ENCODE peak calls at places on chromosomes 3 and 15, in eight cellular contexts. T is HFF-Myc; V is esophagus squamous epithelium; X is activated naive CD4-positive, alpha-beta T cell treated with anti-CD3 and anti-CD28 coated beads for 36 hours; S is BJ; R is stomach; Z is HT1080; H is NCI-H1694. W is an unnamed sample.
A peak's percentile ranks its signal among the peaks of the same experiment; 100 is the strongest.

GRCh38 chr15:67834593-67835348 is 5.1 kb downstream of the RNU6-1 start:
- DNase-seq in H (no peak), X (no peak), R (no peak), T (no peak), S (no peak), Z (no peak), V (no peak), W (no peak)

GRCh38 chr3:131216340-131216739 is 165.2 kb upstream of the NUDT16 start:
- DNase-seq in R (no peak), T (no peak), X (no peak), V (no peak), S (no peak), H (no peak), Z (no peak), W (peak; percentile 34)

GRCh38 chr3:52056521-52056967 is at the start of gene DUSP7:
- DNase-seq in T (no peak), V (no peak), S (no peak), Z (peak; percentile 62), R (peak; percentile 79), X (peak; percentile 62), H (no peak), W (peak; percentile 55)

GRCh38 chr3:48039487-48040190 is 23.4 kb upstream of the MAP4 start:
- DNase-seq in V (no peak), R (no peak), S (peak; percentile 79), Z (peak; percentile 87), H (no peak), T (no peak), X (no peak), W (peak; percentile 70)

GRCh38 chr3:191296041-191296541 is 33.1 kb upstream of the CCDC50 start:
- DNase-seq in V (no peak), T (no peak), X (no peak), R (no peak), S (no peak), H (no peak), Z (no peak), W (no peak)

GRCh38 chr15:39511000-39511914 is 69.6 kb upstream of the THBS1 start:
- DNase-seq in V (no peak), X (no peak), H (no peak), S (peak; percentile 56), T (peak; percentile 54), R (no peak), Z (peak; percentile 75), W (peak; percentile 97)

GRCh38 chr3:27749640-27750039 is 27.5 kb upstream of the EOMES start:
- DNase-seq in S (no peak), V (no peak), R (no peak), T (no peak), H (no peak), X (no peak), Z (no peak), W (no peak)

GRCh38 chr3:134249935-134250716 is 533 bp downstream of the RYK start:
- DNase-seq in T (no peak), V (no peak), X (peak; percentile 41), S (no peak), R (peak; percentile 70), Z (peak; percentile 68), H (no peak), W (peak; percentile 42)

GRCh38 chr3:184175981-184176376 is 1.3 kb downstream of the AP2M1 start:
- DNase-seq in Z (no peak), T (no peak), V (no peak), S (no peak), R (no peak), X (no peak), H (no peak), W (no peak)

GRCh38 chr15:96600350-96600749 is 269.9 kb downstream of the NR2F2 start:
- DNase-seq in H (no peak), X (no peak), V (no peak), T (no peak), S (no peak), Z (no peak), R (no peak), W (no peak)

GRCh38 chr3:117399311-117400068 is 689.9 kb downstream of the TUSC7 start:
- DNase-seq in V (no peak), S (no peak), R (no peak), T (no peak), X (no peak), H (peak; percentile 16), Z (peak; percentile 53), W (peak; percentile 18)